ENCODE peak calls at places on chromosomes 5 and 9, in nine cellular contexts. One of them, this sample, is unnamed.
A peak's percentile ranks its signal among the peaks of the same experiment; 100 is the strongest.

GRCh38 chr9:114681594-114682332 is at the start of gene TEX48:
- DNase-seq in epithelial cell of esophagus: peak; percentile 93
- DNase-seq in GM12865: peak; percentile 91
- DNase-seq in pancreas: peak; percentile 43
- DNase-seq in RWPE1: peak; percentile 78
- DNase-seq in GM23338: peak; percentile 91
- DNase-seq in Calu3: peak; percentile 63
- DNase-seq in lung: peak; percentile 60
- DNase-seq in cardiac muscle cell: peak; percentile 79
- DNase-seq in this sample: no peak

GRCh38 chr9:34454571-34455065 is 3.8 kb downstream of the FAM219A start:
- DNase-seq in epithelial cell of esophagus: peak; percentile 85
- DNase-seq in GM12865: no peak
- DNase-seq in pancreas: no peak
- DNase-seq in RWPE1: peak; percentile 55
- DNase-seq in GM23338: peak; percentile 67
- DNase-seq in Calu3: no peak
- DNase-seq in lung: no peak
- DNase-seq in cardiac muscle cell: peak; percentile 55
- DNase-seq in this sample: no peak

GRCh38 chr9:132182609-132183073 is 20.8 kb downstream of the NTNG2 start:
- DNase-seq in epithelial cell of esophagus: no peak
- DNase-seq in GM12865: no peak
- DNase-seq in pancreas: no peak
- DNase-seq in RWPE1: no peak
- DNase-seq in GM23338: peak; percentile 69
- DNase-seq in Calu3: no peak
- DNase-seq in lung: no peak
- DNase-seq in cardiac muscle cell: peak; percentile 43
- DNase-seq in this sample: no peak

GRCh38 chr9:37992924-37993349 is 76.1 kb downstream of the SHB start:
- DNase-seq in epithelial cell of esophagus: no peak
- DNase-seq in GM12865: peak; percentile 26
- DNase-seq in pancreas: no peak
- DNase-seq in RWPE1: no peak
- DNase-seq in GM23338: no peak
- DNase-seq in Calu3: no peak
- DNase-seq in lung: no peak
- DNase-seq in cardiac muscle cell: no peak
- DNase-seq in this sample: no peak

GRCh38 chr9:14293801-14294200 is 20.1 kb downstream of the NFIB start:
- DNase-seq in epithelial cell of esophagus: no peak
- DNase-seq in GM12865: no peak
- DNase-seq in pancreas: no peak
- DNase-seq in RWPE1: no peak
- DNase-seq in GM23338: no peak
- DNase-seq in Calu3: no peak
- DNase-seq in lung: no peak
- DNase-seq in cardiac muscle cell: no peak
- DNase-seq in this sample: no peak

GRCh38 chr9:21728781-21729180 is 73.7 kb upstream of the MTAP start:
- DNase-seq in epithelial cell of esophagus: peak; percentile 63
- DNase-seq in GM12865: no peak
- DNase-seq in pancreas: no peak
- DNase-seq in RWPE1: no peak
- DNase-seq in GM23338: no peak
- DNase-seq in Calu3: no peak
- DNase-seq in lung: no peak
- DNase-seq in cardiac muscle cell: peak; percentile 54
- DNase-seq in this sample: no peak

GRCh38 chr5:127746756-127747155 is 43.6 kb downstream of the CCDC192 start:
- DNase-seq in epithelial cell of esophagus: peak; percentile 41
- DNase-seq in GM12865: peak; percentile 16
- DNase-seq in pancreas: no peak
- DNase-seq in RWPE1: peak; percentile 30
- DNase-seq in GM23338: no peak
- DNase-seq in Calu3: no peak
- DNase-seq in lung: no peak
- DNase-seq in cardiac muscle cell: peak; percentile 68
- DNase-seq in this sample: no peak

GRCh38 chr5:85500869-85501268 is 1116.2 kb upstream of the EDIL3 start:
- DNase-seq in epithelial cell of esophagus: no peak
- DNase-seq in GM12865: no peak
- DNase-seq in pancreas: no peak
- DNase-seq in RWPE1: no peak
- DNase-seq in GM23338: peak; percentile 35
- DNase-seq in Calu3: no peak
- DNase-seq in lung: no peak
- DNase-seq in cardiac muscle cell: no peak
- DNase-seq in this sample: no peak

GRCh38 chr5:9653811-9654210 is 23.7 kb upstream of the TAS2R1 start:
- DNase-seq in epithelial cell of esophagus: peak; percentile 86
- DNase-seq in GM12865: peak; percentile 67
- DNase-seq in pancreas: peak; percentile 83
- DNase-seq in RWPE1: peak; percentile 7
- DNase-seq in GM23338: no peak
- DNase-seq in Calu3: no peak
- DNase-seq in lung: no peak
- DNase-seq in cardiac muscle cell: peak; percentile 92
- DNase-seq in this sample: peak; percentile 86

GRCh38 chr5:96374653-96375052 is 58.4 kb downstream of the PCSK1 start:
- DNase-seq in epithelial cell of esophagus: no peak
- DNase-seq in GM12865: peak; percentile 9
- DNase-seq in pancreas: no peak
- DNase-seq in RWPE1: no peak
- DNase-seq in GM23338: no peak
- DNase-seq in Calu3: no peak
- DNase-seq in lung: no peak
- DNase-seq in cardiac muscle cell: no peak
- DNase-seq in this sample: no peak

GRCh38 chr5:74342948-74343682 is 297.4 kb downstream of the ENC1 start:
- DNase-seq in epithelial cell of esophagus: peak; percentile 91
- DNase-seq in GM12865: no peak
- DNase-seq in pancreas: no peak
- DNase-seq in RWPE1: peak; percentile 97
- DNase-seq in GM23338: no peak
- DNase-seq in Calu3: no peak
- DNase-seq in lung: no peak
- DNase-seq in cardiac muscle cell: peak; percentile 41
- DNase-seq in this sample: no peak

GRCh38 chr5:148665431-148665830 is 11.1 kb upstream of the HTR4 start:
- DNase-seq in epithelial cell of esophagus: no peak
- DNase-seq in GM12865: no peak
- DNase-seq in pancreas: no peak
- DNase-seq in RWPE1: no peak
- DNase-seq in GM23338: no peak
- DNase-seq in Calu3: no peak
- DNase-seq in lung: no peak
- DNase-seq in cardiac muscle cell: no peak
- DNase-seq in this sample: no peak

GRCh38 chr5:42666821-42667325 is 89.7 kb upstream of the CCDC152 start:
- DNase-seq in epithelial cell of esophagus: no peak
- DNase-seq in GM12865: no peak
- DNase-seq in pancreas: no peak
- DNase-seq in RWPE1: no peak
- DNase-seq in GM23338: no peak
- DNase-seq in Calu3: no peak
- DNase-seq in lung: no peak
- DNase-seq in cardiac muscle cell: peak; percentile 9
- DNase-seq in this sample: no peak

GRCh38 chr5:146052780-146053179 is 52.6 kb downstream of the PLAC8L1 start:
- DNase-seq in epithelial cell of esophagus: no peak
- DNase-seq in GM12865: no peak
- DNase-seq in pancreas: no peak
- DNase-seq in RWPE1: peak; percentile 42
- DNase-seq in GM23338: peak; percentile 72
- DNase-seq in Calu3: peak; percentile 24
- DNase-seq in lung: no peak
- DNase-seq in cardiac muscle cell: no peak
- DNase-seq in this sample: no peak

GRCh38 chr9:135592331-135592590 is 30.7 kb downstream of the PAEP start:
- DNase-seq in epithelial cell of esophagus: no peak
- DNase-seq in GM12865: no peak
- DNase-seq in pancreas: no peak
- DNase-seq in RWPE1: no peak
- DNase-seq in GM23338: no peak
- DNase-seq in Calu3: no peak
- DNase-seq in lung: no peak
- DNase-seq in cardiac muscle cell: no peak
- DNase-seq in this sample: no peak

GRCh38 chr9:130399768-130400167 is 45.0 kb upstream of the ASS1 start:
- DNase-seq in epithelial cell of esophagus: no peak
- DNase-seq in GM12865: no peak
- DNase-seq in pancreas: no peak
- DNase-seq in RWPE1: no peak
- DNase-seq in GM23338: no peak
- DNase-seq in Calu3: no peak
- DNase-seq in lung: no peak
- DNase-seq in cardiac muscle cell: no peak
- DNase-seq in this sample: no peak

GRCh38 chr9:121774715-121775613 is 123.5 kb downstream of the DAB2IP start:
- DNase-seq in epithelial cell of esophagus: no peak
- DNase-seq in GM12865: no peak
- DNase-seq in pancreas: no peak
- DNase-seq in RWPE1: no peak
- DNase-seq in GM23338: no peak
- DNase-seq in Calu3: no peak
- DNase-seq in lung: no peak
- DNase-seq in cardiac muscle cell: no peak
- DNase-seq in this sample: no peak
- TF ChIP-seq CTCF in epithelial cell of esophagus: no peak
- TF ChIP-seq CTCF in GM12865: no peak
- TF ChIP-seq CTCF in pancreas: no peak
- TF ChIP-seq CTCF in RWPE1: no peak
- TF ChIP-seq CTCF in GM23338: no peak
- TF ChIP-seq CTCF in Calu3: no peak
- TF ChIP-seq CTCF in lung: no peak
- TF ChIP-seq CTCF in cardiac muscle cell: no peak
- TF ChIP-seq CTCF in this sample: no peak

GRCh38 chr5:150540042-150540441 is 32.1 kb downstream of the NDST1 start:
- DNase-seq in epithelial cell of esophagus: no peak
- DNase-seq in GM12865: no peak
- DNase-seq in pancreas: no peak
- DNase-seq in RWPE1: no peak
- DNase-seq in GM23338: no peak
- DNase-seq in Calu3: no peak
- DNase-seq in lung: no peak
- DNase-seq in cardiac muscle cell: no peak
- DNase-seq in this sample: no peak
- TF ChIP-seq CTCF in epithelial cell of esophagus: no peak
- TF ChIP-seq CTCF in GM12865: no peak
- TF ChIP-seq CTCF in pancreas: no peak
- TF ChIP-seq CTCF in RWPE1: no peak
- TF ChIP-seq CTCF in GM23338: no peak
- TF ChIP-seq CTCF in Calu3: no peak
- TF ChIP-seq CTCF in lung: no peak
- TF ChIP-seq CTCF in cardiac muscle cell: no peak
- TF ChIP-seq CTCF in this sample: no peak

GRCh38 chr5:83513491-83513890 is 41.9 kb downstream of the VCAN start:
- DNase-seq in epithelial cell of esophagus: no peak
- DNase-seq in GM12865: no peak
- DNase-seq in pancreas: no peak
- DNase-seq in RWPE1: no peak
- DNase-seq in GM23338: no peak
- DNase-seq in Calu3: no peak
- DNase-seq in lung: no peak
- DNase-seq in cardiac muscle cell: peak; percentile 30
- DNase-seq in this sample: no peak
- TF ChIP-seq CTCF in epithelial cell of esophagus: no peak
- TF ChIP-seq CTCF in GM12865: no peak
- TF ChIP-seq CTCF in pancreas: no peak
- TF ChIP-seq CTCF in RWPE1: no peak
- TF ChIP-seq CTCF in GM23338: no peak
- TF ChIP-seq CTCF in Calu3: no peak
- TF ChIP-seq CTCF in lung: no peak
- TF ChIP-seq CTCF in cardiac muscle cell: no peak
- TF ChIP-seq CTCF in this sample: no peak

GRCh38 chr9:98488578-98489312 is 220.0 kb downstream of the GABBR2 start:
- DNase-seq in epithelial cell of esophagus: peak; percentile 94
- DNase-seq in GM12865: no peak
- DNase-seq in pancreas: no peak
- DNase-seq in RWPE1: peak; percentile 96
- DNase-seq in GM23338: peak; percentile 40
- DNase-seq in Calu3: no peak
- DNase-seq in lung: peak; percentile 46
- DNase-seq in cardiac muscle cell: peak; percentile 87
- DNase-seq in this sample: no peak
- TF ChIP-seq CTCF in epithelial cell of esophagus: no peak
- TF ChIP-seq CTCF in GM12865: no peak
- TF ChIP-seq CTCF in pancreas: no peak
- TF ChIP-seq CTCF in RWPE1: no peak
- TF ChIP-seq CTCF in GM23338: no peak
- TF ChIP-seq CTCF in Calu3: no peak
- TF ChIP-seq CTCF in lung: no peak
- TF ChIP-seq CTCF in cardiac muscle cell: peak; percentile 4
- TF ChIP-seq CTCF in this sample: no peak

DNA sequence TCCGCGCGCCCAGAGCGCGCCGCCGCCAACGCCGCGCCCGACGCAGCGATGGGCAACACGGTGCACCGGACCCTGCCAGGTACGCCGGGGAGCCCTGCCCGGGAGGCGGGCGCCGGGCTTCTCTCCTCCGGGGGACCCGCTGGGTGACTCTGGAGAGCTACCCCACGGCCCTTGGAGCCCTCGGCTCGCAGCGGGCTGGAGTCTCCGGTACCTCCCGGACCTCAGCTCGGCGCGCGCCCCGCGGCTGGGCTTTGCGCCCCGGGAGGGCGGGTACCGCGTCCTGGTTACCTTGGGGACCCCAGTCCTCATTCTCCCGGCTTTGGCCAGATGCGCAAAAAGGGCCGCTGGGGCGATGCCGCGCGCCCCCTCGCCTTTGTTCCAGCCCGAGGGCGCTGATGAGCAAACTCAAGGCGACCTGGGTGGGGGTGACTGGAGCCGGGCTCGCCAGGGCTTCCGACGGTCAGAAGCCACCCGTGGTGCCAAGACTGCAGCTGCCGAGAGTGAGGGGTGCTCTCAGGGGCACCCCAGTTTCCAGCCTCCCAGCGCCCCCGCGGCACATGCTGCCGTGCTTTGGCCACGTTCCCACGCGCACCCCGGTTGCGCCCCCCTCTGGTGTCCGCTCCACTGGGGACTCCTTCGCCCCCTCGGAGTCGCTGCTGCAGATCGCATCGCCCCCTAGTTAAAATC is 439 bp downstream of the NEURL1B start:
- DNase-seq in epithelial cell of esophagus: no peak
- DNase-seq in GM12865: no peak
- DNase-seq in pancreas: no peak
- DNase-seq in RWPE1: no peak
- DNase-seq in GM23338: peak; percentile 70
- DNase-seq in Calu3: no peak
- DNase-seq in lung: no peak
- DNase-seq in cardiac muscle cell: no peak
- DNase-seq in this sample: no peak
- TF ChIP-seq CTCF in epithelial cell of esophagus: peak; percentile 8
- TF ChIP-seq CTCF in GM12865: no peak
- TF ChIP-seq CTCF in pancreas: no peak
- TF ChIP-seq CTCF in RWPE1: no peak
- TF ChIP-seq CTCF in GM23338: peak; percentile 55
- TF ChIP-seq CTCF in Calu3: no peak
- TF ChIP-seq CTCF in lung: no peak
- TF ChIP-seq CTCF in cardiac muscle cell: peak; percentile 9
- TF ChIP-seq CTCF in this sample: no peak

GRCh38 chr5:173592050-173592669 is 24.3 kb downstream of the BOD1 start:
- DNase-seq in epithelial cell of esophagus: peak; percentile 11
- DNase-seq in GM12865: peak; percentile 43
- DNase-seq in pancreas: no peak
- DNase-seq in RWPE1: no peak
- DNase-seq in GM23338: peak; percentile 60
- DNase-seq in Calu3: no peak
- DNase-seq in lung: no peak
- DNase-seq in cardiac muscle cell: peak; percentile 15
- DNase-seq in this sample: no peak
- TF ChIP-seq CTCF in epithelial cell of esophagus: peak; percentile 61
- TF ChIP-seq CTCF in GM12865: peak; percentile 49
- TF ChIP-seq CTCF in pancreas: no peak
- TF ChIP-seq CTCF in RWPE1: peak; percentile 57
- TF ChIP-seq CTCF in GM23338: peak; percentile 87
- TF ChIP-seq CTCF in Calu3: peak; percentile 75
- TF ChIP-seq CTCF in lung: no peak
- TF ChIP-seq CTCF in cardiac muscle cell: peak; percentile 41
- TF ChIP-seq CTCF in this sample: peak; percentile 51